ENCODE peak calls at places on chromosome 13, in four cellular contexts. J, U, B and P are unnamed samples.

GRCh38 chr13:91544723-91545122 is 146.3 kb downstream of the GPC5 start:
- DNase-seq in J (peak), U (peak), B (no peak), P (no peak)

GRCh38 chr13:48263196-48263595 is 30.2 kb downstream of the ITM2B start:
- DNase-seq in U (no peak), J (no peak), B (no peak), P (no peak)

GRCh38 chr13:21673592-21674270 is 2.9 kb downstream of the FGF9 start:
- DNase-seq in J (peak), U (no peak), B (peak), P (peak)

GRCh38 chr13:54945978-54946377 is 1917.4 kb downstream of the OLFM4 start:
- DNase-seq in J (no peak), U (no peak), B (no peak), P (no peak)

GRCh38 chr13:39336207-39336606 is 266.8 kb downstream of the LHFPL6 start:
- DNase-seq in U (no peak), J (no peak), B (no peak), P (no peak)

GRCh38 chr13:48769107-48769704 is 115.5 kb downstream of the CYSLTR2 start:
- DNase-seq in U (peak), B (peak), J (peak), P (peak)

GRCh38 chr13:80131204-80131603 is 209.7 kb downstream of the SPRY2 start:
- DNase-seq in J (peak), B (no peak), U (no peak), P (peak)

GRCh38 chr13:49625392-49626137 is 2.7 kb upstream of the ARL11 start:
- DNase-seq in J (no peak), B (no peak), U (peak), P (no peak)

GRCh38 chr13:71587778-71588177 is 279.2 kb downstream of the DACH1 start:
- DNase-seq in B (no peak), U (no peak), J (no peak), P (no peak)

GRCh38 chr13:89227356-89227755 is 1556.2 kb downstream of the SLITRK5 start:
- DNase-seq in B (no peak), J (no peak), U (no peak), P (no peak)

GRCh38 chr13:45500492-45501174 is 35.9 kb downstream of the COG3 start:
- DNase-seq in J (no peak), U (peak), B (no peak), P (no peak)

GRCh38 chr13:24149306-24150032 is 11.1 kb upstream of the SPATA13 start:
- DNase-seq in J (no peak), U (no peak), B (no peak), P (no peak)

GRCh38 chr13:26563713-26564112 is 6.2 kb downstream of the WASF3 start:
- DNase-seq in J (no peak), B (no peak), U (no peak), P (no peak)

GRCh38 chr13:106619688-106620555 is 52.0 kb upstream of the ARGLU1 start:
- DNase-seq in B (no peak), J (peak), U (peak), P (peak)

GRCh38 chr13:50400035-50400726 is 384.9 kb downstream of the KCNRG start:
- DNase-seq in U (no peak), J (no peak), B (no peak), P (no peak)

GRCh38 chr13:96539791-96540190 is 449.9 kb downstream of the HS6ST3 start:
- DNase-seq in J (no peak), B (no peak), U (no peak), P (no peak)

GRCh38 chr13:108494991-108495661 is 134.3 kb upstream of the MYO16 start:
- DNase-seq in B (peak), J (peak), U (no peak), P (no peak)

GRCh38 chr13:52845766-52846566 is 2.5 kb downstream of the PCDH8 start:
- DNase-seq in J (peak), B (peak), U (no peak), P (peak)

GRCh38 chr13:78160793-78161192 is 242.2 kb upstream of the EDNRB start:
- DNase-seq in B (no peak), J (no peak), U (no peak), P (peak)

GRCh38 chr13:20714563-20715339 is 11.3 kb downstream of the IL17D start:
- DNase-seq in U (no peak), B (no peak), J (no peak), P (no peak)

GRCh38 chr13:28459911-28460310 is 35.0 kb downstream of the FLT1 start:
- DNase-seq in J (no peak), B (no peak), U (no peak), P (no peak)

GRCh38 chr13:32124743-32125142 is 93.2 kb downstream of the FRY start:
- DNase-seq in J (no peak), U (no peak), B (no peak), P (no peak)

GRCh38 chr13:20495087-20496023 is 30.3 kb downstream of the CRYL1 start:
- DNase-seq in B (peak), U (peak), J (peak), P (peak)

GRCh38 chr13:45863716-45864590 is 12.4 kb upstream of the SIAH3 start:
- DNase-seq in B (no peak), J (no peak), U (no peak), P (no peak)

GRCh38 chr13:31067416-31068118 is 94.1 kb downstream of the HSPH1 start:
- DNase-seq in J (no peak), U (no peak), B (no peak), P (no peak)

GRCh38 chr13:44819762-44820161 is 169.5 kb downstream of the NUFIP1 start:
- DNase-seq in B (no peak), U (no peak), J (no peak), P (no peak)

GRCh38 chr13:93721483-93721882 is 494.9 kb downstream of the GPC6 start:
- DNase-seq in J (no peak), B (no peak), U (no peak), P (no peak)

GRCh38 chr13:69524459-69525155 is 583.0 kb upstream of the ATXN8OS start:
- DNase-seq in J (no peak), B (no peak), U (no peak), P (no peak)

GRCh38 chr13:114140909-114141255 is 8.5 kb upstream of the RASA3 start:
- DNase-seq in U (no peak), B (no peak), J (peak), P (no peak)

GRCh38 chr13:48600374-48601364 is 53.1 kb upstream of the CYSLTR2 start:
- DNase-seq in J (no peak), B (no peak), U (peak), P (no peak)

GRCh38 chr13:70347947-70348620 is 239.8 kb upstream of the KLHL1 start:
- DNase-seq in B (no peak), U (no peak), J (no peak), P (no peak)

GRCh38 chr13:97879646-97880297 is 73.7 kb upstream of the IPO5 start:
- DNase-seq in B (no peak), J (no peak), U (no peak), P (no peak)

GRCh38 chr13:93318538-93318937 is 91.9 kb downstream of the GPC6 start:
- DNase-seq in B (no peak), J (no peak), U (peak), P (no peak)

GRCh38 chr13:88456155-88456554 is 785.0 kb downstream of the SLITRK5 start:
- DNase-seq in B (no peak), U (no peak), J (no peak), P (no peak)

GRCh38 chr13:50521750-50522149 is 321.7 kb downstream of the DLEU7 start:
- DNase-seq in J (no peak), U (peak), B (no peak), P (peak)

GRCh38 chr13:112069727-112070300 is 2.9 kb downstream of the SOX1 start:
- DNase-seq in J (no peak), B (peak), U (no peak), P (no peak)

GRCh38 chr13:25286308-25286968 is 850 bp downstream of the MTMR6 start:
- DNase-seq in J (no peak), U (peak), B (no peak), P (peak)
- TF ChIP-seq SP1 in J (no peak), U (no peak), B (no peak), P (no peak)

DNA sequence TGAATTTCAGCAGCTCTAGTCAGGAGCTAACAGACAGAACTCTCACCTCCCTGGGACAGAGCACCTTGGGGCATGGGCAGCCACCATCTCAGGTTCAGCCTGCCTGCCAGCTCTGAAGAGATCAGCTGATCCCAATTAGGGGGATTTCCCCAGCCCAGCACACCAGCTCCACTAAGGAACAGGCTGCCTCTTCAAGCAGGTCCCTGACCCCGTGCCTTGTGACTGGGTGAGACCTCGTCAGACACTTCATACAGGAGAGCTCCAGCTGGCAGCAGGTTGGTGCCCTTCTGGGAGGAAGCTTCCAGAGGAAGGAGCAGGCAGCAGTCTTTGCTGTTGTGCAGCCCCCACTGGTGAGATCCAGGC is 84.5 kb upstream of the UFM1 start:
- DNase-seq in U (no peak), J (no peak), B (no peak), P (no peak)
- TF ChIP-seq SP1 in U (no peak), J (no peak), B (no peak), P (no peak)

GRCh38 chr13:41465215-41465907 is 8.0 kb downstream of the RGCC start:
- DNase-seq in U (no peak), J (no peak), B (no peak), P (no peak)
- TF ChIP-seq SP1 in U (no peak), J (no peak), B (no peak), P (no peak)

DNA sequence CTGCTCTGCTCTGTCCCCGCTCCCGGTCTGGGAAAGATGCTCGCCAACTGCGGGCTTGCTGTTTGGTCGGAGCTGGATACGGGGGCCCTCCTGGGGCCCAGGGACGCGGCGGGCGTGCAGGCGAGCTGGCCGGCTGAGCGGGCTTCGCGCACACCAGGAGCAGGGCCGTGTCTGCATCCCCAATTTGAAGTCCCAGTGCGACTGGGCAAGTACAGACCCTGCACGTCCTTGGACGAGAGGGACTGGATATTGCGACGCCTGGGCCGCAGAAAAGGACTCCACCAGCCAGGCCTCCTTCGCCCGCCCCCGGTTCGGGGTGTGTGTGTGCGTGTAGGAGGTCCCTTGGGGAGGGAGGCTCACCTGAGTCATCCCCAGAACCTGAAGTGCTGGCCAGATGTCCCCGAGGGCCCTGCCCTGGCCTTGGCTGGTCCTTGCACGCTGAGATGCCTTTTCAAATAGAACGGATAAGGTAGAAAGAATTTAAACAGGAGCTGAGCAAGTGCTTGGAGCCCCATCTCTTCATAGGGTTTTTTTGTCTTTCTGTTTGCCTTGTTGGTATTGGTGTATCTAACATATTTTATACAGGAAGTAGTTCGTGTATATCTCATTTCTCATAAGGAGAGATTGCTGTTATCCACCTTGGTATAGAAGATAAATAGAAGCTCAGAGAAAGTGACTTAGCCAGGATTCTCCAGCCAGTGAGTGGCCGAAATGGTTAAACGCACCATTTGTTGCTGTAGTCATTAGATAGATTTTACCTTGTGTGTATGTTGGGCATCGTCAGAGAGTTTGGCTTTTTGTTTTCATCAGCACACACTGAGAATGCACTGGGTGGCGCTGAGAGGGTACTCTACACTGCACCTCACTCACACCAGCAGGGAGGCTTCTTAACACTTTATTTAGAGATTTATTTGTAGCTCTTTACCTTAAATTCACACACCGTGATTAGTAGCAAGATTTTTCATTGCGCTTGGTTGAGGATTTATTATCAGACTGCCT is 1.1 kb downstream of the NAXD start:
- DNase-seq in J (peak), U (peak), B (peak), P (no peak)
- TF ChIP-seq SP1 in J (no peak), U (no peak), B (no peak), P (no peak)

GRCh38 chr13:43265028-43265427 is 241.6 kb downstream of the DNAJC15 start:
- DNase-seq in B (no peak), U (no peak), J (no peak), P (no peak)

GRCh38 chr13:43266953-43267615 is 243.7 kb downstream of the DNAJC15 start:
- DNase-seq in U (no peak), B (no peak), J (no peak), P (no peak)

GRCh38 chr13:43261018-43261417 is 237.6 kb downstream of the DNAJC15 start:
- DNase-seq in B (no peak), J (no peak), U (no peak), P (no peak)

GRCh38 chr13:43264460-43264859 is 241.1 kb downstream of the DNAJC15 start:
- DNase-seq in U (no peak), J (no peak), B (no peak), P (no peak)

GRCh38 chr13:43263047-43263446 is 239.7 kb downstream of the DNAJC15 start:
- DNase-seq in J (no peak), B (no peak), U (no peak), P (no peak)
- TF ChIP-seq SP1 in J (no peak), B (no peak), U (no peak), P (no peak)